ENCODE peak calls at places on chromosome 7, in seven cellular contexts. One of them, this sample, is unnamed.

GRCh38 chr7:89607797-89608196 is 546.5 kb upstream of the STEAP1 start:
- DNase-seq in right lobe of liver: no peak
- DNase-seq in ovary: no peak
- DNase-seq in fibroblast of the aortic adventitia: no peak
- DNase-seq in epithelial cell of esophagus: no peak
- DNase-seq in fibroblast of villous mesenchyme: no peak
- DNase-seq in pancreas: no peak
- DNase-seq in this sample: no peak

GRCh38 chr7:131431289-131431688 is 103.6 kb downstream of the MKLN1 start:
- DNase-seq in fibroblast of villous mesenchyme: no peak
- DNase-seq in pancreas: peak
- DNase-seq in right lobe of liver: no peak
- DNase-seq in ovary: no peak
- DNase-seq in fibroblast of the aortic adventitia: peak
- DNase-seq in epithelial cell of esophagus: peak
- DNase-seq in this sample: no peak

GRCh38 chr7:134779741-134780065 is 269 bp downstream of the CALD1 start:
- DNase-seq in fibroblast of villous mesenchyme: no peak
- DNase-seq in right lobe of liver: no peak
- DNase-seq in ovary: no peak
- DNase-seq in pancreas: no peak
- DNase-seq in epithelial cell of esophagus: no peak
- DNase-seq in fibroblast of the aortic adventitia: no peak
- DNase-seq in this sample: no peak

GRCh38 chr7:70190266-70190665 is 592.0 kb downstream of the AUTS2 start:
- DNase-seq in epithelial cell of esophagus: no peak
- DNase-seq in fibroblast of the aortic adventitia: no peak
- DNase-seq in pancreas: no peak
- DNase-seq in fibroblast of villous mesenchyme: no peak
- DNase-seq in right lobe of liver: no peak
- DNase-seq in ovary: no peak
- DNase-seq in this sample: no peak

GRCh38 chr7:28180364-28181147 is at the start of gene JAZF1:
- DNase-seq in pancreas: peak
- DNase-seq in ovary: peak
- DNase-seq in fibroblast of the aortic adventitia: peak
- DNase-seq in fibroblast of villous mesenchyme: peak
- DNase-seq in epithelial cell of esophagus: peak
- DNase-seq in right lobe of liver: peak
- DNase-seq in this sample: peak

GRCh38 chr7:815284-816216 is 16.7 kb upstream of the SUN1 start:
- DNase-seq in pancreas: peak
- DNase-seq in right lobe of liver: no peak
- DNase-seq in fibroblast of villous mesenchyme: no peak
- DNase-seq in epithelial cell of esophagus: no peak
- DNase-seq in fibroblast of the aortic adventitia: no peak
- DNase-seq in ovary: peak
- DNase-seq in this sample: peak

GRCh38 chr7:118502235-118502634 is 277.7 kb downstream of the ANKRD7 start:
- DNase-seq in pancreas: no peak
- DNase-seq in fibroblast of the aortic adventitia: no peak
- DNase-seq in right lobe of liver: no peak
- DNase-seq in epithelial cell of esophagus: no peak
- DNase-seq in fibroblast of villous mesenchyme: no peak
- DNase-seq in ovary: no peak
- DNase-seq in this sample: no peak

GRCh38 chr7:146539836-146540235 is 423.2 kb downstream of the CNTNAP2 start:
- DNase-seq in fibroblast of the aortic adventitia: no peak
- DNase-seq in epithelial cell of esophagus: no peak
- DNase-seq in pancreas: no peak
- DNase-seq in right lobe of liver: no peak
- DNase-seq in ovary: no peak
- DNase-seq in fibroblast of villous mesenchyme: no peak
- DNase-seq in this sample: no peak

GRCh38 chr7:97116308-97116707 is 1.2 kb upstream of the SDHAF3 start:
- DNase-seq in ovary: no peak
- DNase-seq in epithelial cell of esophagus: no peak
- DNase-seq in fibroblast of the aortic adventitia: no peak
- DNase-seq in fibroblast of villous mesenchyme: no peak
- DNase-seq in right lobe of liver: no peak
- DNase-seq in pancreas: no peak
- DNase-seq in this sample: no peak

GRCh38 chr7:151924508-151924907 is 31.7 kb upstream of the GALNTL5 start:
- DNase-seq in ovary: no peak
- DNase-seq in fibroblast of villous mesenchyme: no peak
- DNase-seq in right lobe of liver: no peak
- DNase-seq in epithelial cell of esophagus: no peak
- DNase-seq in fibroblast of the aortic adventitia: no peak
- DNase-seq in pancreas: no peak
- DNase-seq in this sample: no peak

GRCh38 chr7:7178081-7178480 is 4.3 kb upstream of the C1GALT1 start:
- DNase-seq in pancreas: no peak
- DNase-seq in right lobe of liver: no peak
- DNase-seq in fibroblast of villous mesenchyme: no peak
- DNase-seq in epithelial cell of esophagus: peak
- DNase-seq in fibroblast of the aortic adventitia: peak
- DNase-seq in ovary: no peak
- DNase-seq in this sample: no peak

GRCh38 chr7:6162331-6162620 is 110.1 kb downstream of the CYTH3 start:
- DNase-seq in epithelial cell of esophagus: no peak
- DNase-seq in fibroblast of villous mesenchyme: no peak
- DNase-seq in ovary: no peak
- DNase-seq in right lobe of liver: no peak
- DNase-seq in fibroblast of the aortic adventitia: no peak
- DNase-seq in pancreas: no peak
- DNase-seq in this sample: no peak

GRCh38 chr7:24283559-24283899 is 461 bp upstream of the NPY start:
- DNase-seq in ovary: no peak
- DNase-seq in fibroblast of villous mesenchyme: no peak
- DNase-seq in pancreas: no peak
- DNase-seq in right lobe of liver: no peak
- DNase-seq in epithelial cell of esophagus: no peak
- DNase-seq in fibroblast of the aortic adventitia: no peak
- DNase-seq in this sample: peak

GRCh38 chr7:12805957-12806356 is 118.5 kb downstream of the ARL4A start:
- DNase-seq in pancreas: no peak
- DNase-seq in right lobe of liver: no peak
- DNase-seq in fibroblast of villous mesenchyme: no peak
- DNase-seq in ovary: no peak
- DNase-seq in fibroblast of the aortic adventitia: no peak
- DNase-seq in epithelial cell of esophagus: no peak
- DNase-seq in this sample: no peak

GRCh38 chr7:28408974-28409715 is 3.2 kb upstream of the CREB5 start:
- DNase-seq in fibroblast of the aortic adventitia: peak
- DNase-seq in ovary: peak
- DNase-seq in pancreas: peak
- DNase-seq in right lobe of liver: peak
- DNase-seq in fibroblast of villous mesenchyme: peak
- DNase-seq in epithelial cell of esophagus: peak
- DNase-seq in this sample: peak

GRCh38 chr7:129923709-129924108 is 29.1 kb downstream of the UBE2H start:
- DNase-seq in right lobe of liver: no peak
- DNase-seq in fibroblast of villous mesenchyme: peak
- DNase-seq in ovary: no peak
- DNase-seq in epithelial cell of esophagus: peak
- DNase-seq in pancreas: no peak
- DNase-seq in fibroblast of the aortic adventitia: peak
- DNase-seq in this sample: no peak

GRCh38 chr7:156029460-156030007 is 217.3 kb upstream of the SHH start:
- DNase-seq in fibroblast of the aortic adventitia: no peak
- DNase-seq in ovary: no peak
- DNase-seq in right lobe of liver: no peak
- DNase-seq in epithelial cell of esophagus: no peak
- DNase-seq in pancreas: no peak
- DNase-seq in fibroblast of villous mesenchyme: no peak
- DNase-seq in this sample: no peak

GRCh38 chr7:37438879-37439278 is 9.8 kb downstream of the ELMO1 start:
- DNase-seq in fibroblast of villous mesenchyme: no peak
- DNase-seq in epithelial cell of esophagus: no peak
- DNase-seq in right lobe of liver: peak
- DNase-seq in ovary: no peak
- DNase-seq in pancreas: no peak
- DNase-seq in fibroblast of the aortic adventitia: no peak
- DNase-seq in this sample: no peak

GRCh38 chr7:116895849-116896248 is 33.5 kb downstream of the CAPZA2 start:
- DNase-seq in pancreas: no peak
- DNase-seq in fibroblast of villous mesenchyme: no peak
- DNase-seq in epithelial cell of esophagus: no peak
- DNase-seq in ovary: no peak
- DNase-seq in fibroblast of the aortic adventitia: no peak
- DNase-seq in right lobe of liver: no peak
- DNase-seq in this sample: no peak

GRCh38 chr7:84746347-84746746 is 440.5 kb downstream of the SEMA3D start:
- DNase-seq in fibroblast of villous mesenchyme: peak
- DNase-seq in epithelial cell of esophagus: no peak
- DNase-seq in fibroblast of the aortic adventitia: peak
- DNase-seq in right lobe of liver: no peak
- DNase-seq in pancreas: no peak
- DNase-seq in ovary: no peak
- DNase-seq in this sample: no peak

GRCh38 chr7:110181768-110182167 is 909.2 kb upstream of the LRRN3 start:
- DNase-seq in pancreas: no peak
- DNase-seq in fibroblast of the aortic adventitia: no peak
- DNase-seq in ovary: no peak
- DNase-seq in epithelial cell of esophagus: no peak
- DNase-seq in fibroblast of villous mesenchyme: no peak
- DNase-seq in right lobe of liver: no peak
- DNase-seq in this sample: no peak

GRCh38 chr7:504221-505081 is 15.2 kb downstream of the PDGFA start:
- DNase-seq in epithelial cell of esophagus: no peak
- DNase-seq in fibroblast of the aortic adventitia: no peak
- DNase-seq in fibroblast of villous mesenchyme: no peak
- DNase-seq in pancreas: peak
- DNase-seq in right lobe of liver: peak
- DNase-seq in ovary: peak
- DNase-seq in this sample: no peak

GRCh38 chr7:82443801-82444219 is 233 bp upstream of the CACNA2D1 start:
- DNase-seq in fibroblast of villous mesenchyme: peak
- DNase-seq in fibroblast of the aortic adventitia: peak
- DNase-seq in ovary: peak
- DNase-seq in pancreas: peak
- DNase-seq in right lobe of liver: peak
- DNase-seq in epithelial cell of esophagus: peak
- DNase-seq in this sample: peak

DNA sequence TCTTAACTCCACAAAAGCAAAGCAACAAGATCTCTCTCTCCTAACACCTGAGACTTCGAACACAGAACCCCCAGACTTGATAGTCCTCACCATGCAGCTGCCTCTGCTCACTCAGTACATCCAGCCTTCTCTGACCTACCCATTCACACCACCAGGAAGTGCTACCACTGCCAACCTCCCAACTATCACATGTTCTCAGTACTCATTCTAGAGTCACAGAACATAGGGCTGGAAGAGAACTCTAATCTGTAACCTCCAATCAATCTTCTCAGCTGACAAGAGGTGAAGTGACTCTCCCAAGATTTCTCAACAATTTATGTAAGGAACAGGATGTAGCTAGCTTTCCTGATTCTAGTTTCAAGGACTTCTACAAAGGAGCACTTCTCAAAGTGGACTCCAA is 3.8 kb downstream of the NUDCD3 start:
- DNase-seq in fibroblast of the aortic adventitia: peak
- DNase-seq in right lobe of liver: no peak
- DNase-seq in fibroblast of villous mesenchyme: peak
- DNase-seq in epithelial cell of esophagus: peak
- DNase-seq in pancreas: no peak
- DNase-seq in ovary: no peak
- DNase-seq in this sample: no peak
- TF ChIP-seq CTCF in fibroblast of the aortic adventitia: no peak
- TF ChIP-seq CTCF in right lobe of liver: no peak
- TF ChIP-seq CTCF in fibroblast of villous mesenchyme: peak
- TF ChIP-seq CTCF in epithelial cell of esophagus: peak
- TF ChIP-seq CTCF in pancreas: no peak
- TF ChIP-seq CTCF in ovary: no peak
- TF ChIP-seq CTCF in this sample: no peak

GRCh38 chr7:66403562-66403961 is 198.4 kb downstream of the TPST1 start:
- DNase-seq in pancreas: no peak
- DNase-seq in right lobe of liver: no peak
- DNase-seq in epithelial cell of esophagus: no peak
- DNase-seq in fibroblast of the aortic adventitia: no peak
- DNase-seq in fibroblast of villous mesenchyme: no peak
- DNase-seq in ovary: no peak
- DNase-seq in this sample: no peak

GRCh38 chr7:66413379-66414114 is 208.4 kb downstream of the TPST1 start:
- DNase-seq in fibroblast of villous mesenchyme: peak
- DNase-seq in fibroblast of the aortic adventitia: peak
- DNase-seq in epithelial cell of esophagus: peak
- DNase-seq in pancreas: peak
- DNase-seq in right lobe of liver: peak
- DNase-seq in ovary: peak
- DNase-seq in this sample: peak

DNA sequence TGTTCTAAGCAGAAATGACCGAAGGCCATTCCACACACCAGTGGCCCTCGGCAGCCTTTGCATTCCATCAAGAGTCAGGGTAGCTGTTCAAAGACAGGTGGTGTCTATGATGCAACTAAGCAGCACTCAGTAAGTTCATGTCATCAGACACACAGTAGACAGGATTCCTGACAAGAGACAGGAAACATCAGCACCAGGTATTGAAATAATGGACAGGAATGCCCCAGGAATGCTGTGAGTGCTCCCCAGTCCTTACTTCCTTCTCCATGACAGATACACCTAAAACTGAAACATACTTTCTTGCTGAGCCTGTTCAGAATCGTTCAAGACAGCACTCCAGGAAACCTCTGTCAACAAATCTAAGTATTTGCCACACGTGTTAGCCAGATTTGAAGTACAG is 204.4 kb downstream of the TPST1 start:
- DNase-seq in fibroblast of villous mesenchyme: no peak
- DNase-seq in pancreas: no peak
- DNase-seq in fibroblast of the aortic adventitia: no peak
- DNase-seq in ovary: no peak
- DNase-seq in epithelial cell of esophagus: peak
- DNase-seq in right lobe of liver: no peak
- DNase-seq in this sample: no peak
- TF ChIP-seq CTCF in fibroblast of villous mesenchyme: no peak
- TF ChIP-seq CTCF in pancreas: no peak
- TF ChIP-seq CTCF in fibroblast of the aortic adventitia: no peak
- TF ChIP-seq CTCF in ovary: no peak
- TF ChIP-seq CTCF in epithelial cell of esophagus: no peak
- TF ChIP-seq CTCF in right lobe of liver: no peak
- TF ChIP-seq CTCF in this sample: no peak

GRCh38 chr7:79702116-79702515 is 248.6 kb upstream of the MAGI2 start:
- DNase-seq in pancreas: no peak
- DNase-seq in ovary: no peak
- DNase-seq in right lobe of liver: no peak
- DNase-seq in fibroblast of the aortic adventitia: no peak
- DNase-seq in fibroblast of villous mesenchyme: no peak
- DNase-seq in epithelial cell of esophagus: peak
- DNase-seq in this sample: no peak
- TF ChIP-seq CTCF in pancreas: no peak
- TF ChIP-seq CTCF in ovary: no peak
- TF ChIP-seq CTCF in right lobe of liver: no peak
- TF ChIP-seq CTCF in fibroblast of the aortic adventitia: no peak
- TF ChIP-seq CTCF in fibroblast of villous mesenchyme: no peak
- TF ChIP-seq CTCF in epithelial cell of esophagus: no peak
- TF ChIP-seq CTCF in this sample: no peak

GRCh38 chr7:107051376-107051775 is 6.9 kb downstream of the PRKAR2B start:
- DNase-seq in fibroblast of villous mesenchyme: peak
- DNase-seq in fibroblast of the aortic adventitia: no peak
- DNase-seq in pancreas: no peak
- DNase-seq in ovary: no peak
- DNase-seq in epithelial cell of esophagus: no peak
- DNase-seq in right lobe of liver: no peak
- DNase-seq in this sample: no peak
- TF ChIP-seq CTCF in fibroblast of villous mesenchyme: no peak
- TF ChIP-seq CTCF in fibroblast of the aortic adventitia: no peak
- TF ChIP-seq CTCF in pancreas: no peak
- TF ChIP-seq CTCF in ovary: no peak
- TF ChIP-seq CTCF in epithelial cell of esophagus: no peak
- TF ChIP-seq CTCF in right lobe of liver: no peak
- TF ChIP-seq CTCF in this sample: no peak